ENCODE peak calls at places on chromosomes 5 and 9, in ten cellular contexts. S is NCI-H510A treated with DMSO at 0.1 percent for 48 hours; G is heart right ventricle; K is activated CD4-positive, alpha-beta T cell treated with anti-CD3 and anti-CD28 coated beads, Interleukin-2, amount 50 U/mL, for 1 hour; B is ureter; O is astrocyte of the spinal cord; X is NCI-H748 treated with DMSO at 0.1 percent for 48 hours; E is Right ventricle myocardium inferior; U is retina; W is GM20000. L is an unnamed sample.

GRCh38 chr9:137162505-137163100 is 7.2 kb downstream of the LRRC26 start:
- DNase-seq in S (no peak), G (no peak), K (no peak), B (no peak), O (no peak), X (no peak), E (no peak), U (no peak), W (peak), L (no peak)

GRCh38 chr9:12699529-12699928 is 6.3 kb downstream of the TYRP1 start:
- DNase-seq in S (no peak), G (no peak), K (no peak), B (no peak), O (peak), X (no peak), E (no peak), U (no peak), W (no peak), L (no peak)

GRCh38 chr5:35598707-35599370 is 18.8 kb upstream of the SPEF2 start:
- DNase-seq in S (no peak), G (no peak), K (no peak), B (no peak), O (no peak), X (no peak), E (no peak), U (no peak), W (no peak), L (no peak)

GRCh38 chr9:109975574-109976327 is 195.8 kb downstream of the PALM2AKAP2 start:
- DNase-seq in S (no peak), G (no peak), K (no peak), B (no peak), O (peak), X (no peak), E (no peak), U (no peak), W (no peak), L (no peak)

GRCh38 chr5:140855772-140856674 is at the start of gene PCDHA10:
- DNase-seq in S (peak), G (no peak), K (no peak), B (no peak), O (peak), X (no peak), E (no peak), U (peak), W (no peak), L (no peak)

GRCh38 chr5:175681045-175681974 is 23.4 kb downstream of the HRH2 start:
- DNase-seq in S (no peak), G (no peak), K (no peak), B (no peak), O (no peak), X (no peak), E (no peak), U (no peak), W (no peak), L (no peak)

GRCh38 chr9:114366334-114367128 is 21.3 kb downstream of the AKNA start:
- DNase-seq in S (no peak), G (no peak), K (peak), B (no peak), O (peak), X (no peak), E (no peak), U (no peak), W (peak), L (no peak)

GRCh38 chr5:37926732-37927131 is 86.9 kb upstream of the GDNF start:
- DNase-seq in S (no peak), G (no peak), K (no peak), B (no peak), O (no peak), X (no peak), E (no peak), U (no peak), W (no peak), L (no peak)

GRCh38 chr5:161660806-161661205 is 24.7 kb upstream of the GABRA6 start:
- DNase-seq in S (no peak), G (no peak), K (no peak), B (no peak), O (no peak), X (no peak), E (peak), U (no peak), W (no peak), L (no peak)

GRCh38 chr5:45277860-45278259 is 418.3 kb downstream of the HCN1 start:
- DNase-seq in S (no peak), G (no peak), K (no peak), B (no peak), O (no peak), X (no peak), E (no peak), U (no peak), W (no peak), L (no peak)

GRCh38 chr9:104885818-104886709 is 41.9 kb downstream of the ABCA1 start:
- DNase-seq in S (no peak), G (no peak), K (no peak), B (no peak), O (no peak), X (no peak), E (no peak), U (no peak), W (no peak), L (no peak)

GRCh38 chr9:108963459-108964143 is 29.4 kb downstream of the ABITRAM start:
- DNase-seq in S (no peak), G (no peak), K (no peak), B (peak), O (peak), X (no peak), E (no peak), U (no peak), W (no peak), L (no peak)

GRCh38 chr5:61886214-61886613 is 419.8 kb upstream of the KIF2A start:
- DNase-seq in S (no peak), G (no peak), K (no peak), B (no peak), O (no peak), X (no peak), E (no peak), U (no peak), W (no peak), L (no peak)

GRCh38 chr5:134944630-134945029 is 23.1 kb upstream of the CATSPER3 start:
- DNase-seq in S (no peak), G (no peak), K (no peak), B (no peak), O (no peak), X (no peak), E (no peak), U (no peak), W (no peak), L (no peak)

GRCh38 chr9:18142964-18143363 is 331.0 kb upstream of the ADAMTSL1 start:
- DNase-seq in S (no peak), G (no peak), K (no peak), B (no peak), O (no peak), X (no peak), E (no peak), U (no peak), W (no peak), L (no peak)

GRCh38 chr5:82399111-82399510 is 121.0 kb upstream of the RPS23 start:
- DNase-seq in S (no peak), G (no peak), K (no peak), B (no peak), O (no peak), X (no peak), E (no peak), U (no peak), W (no peak), L (no peak)

GRCh38 chr5:179623906-179624741 is 653 bp upstream of the HNRNPH1 start:
- DNase-seq in S (no peak), G (no peak), K (peak), B (peak), O (peak), X (no peak), E (peak), U (no peak), W (peak), L (peak)

GRCh38 chr9:124855944-124856773 is 2.9 kb downstream of the WDR38 start:
- DNase-seq in S (no peak), G (no peak), K (no peak), B (no peak), O (no peak), X (no peak), E (no peak), U (no peak), W (no peak), L (no peak)

GRCh38 chr5:174482549-174482948 is 241.8 kb upstream of the MSX2 start:
- DNase-seq in S (peak), G (no peak), K (no peak), B (no peak), O (no peak), X (peak), E (no peak), U (peak), W (no peak), L (no peak)

GRCh38 chr5:101153526-101153925 is 250.4 kb upstream of the ST8SIA4 start:
- DNase-seq in S (no peak), G (no peak), K (no peak), B (no peak), O (no peak), X (no peak), E (no peak), U (no peak), W (no peak), L (no peak)

GRCh38 chr5:96936431-96937221 is 746 bp downstream of the LNPEP start:
- DNase-seq in S (no peak), G (peak), K (peak), B (peak), O (peak), X (no peak), E (peak), U (peak), W (peak), L (no peak)

GRCh38 chr9:133952598-133953550 is 39.2 kb downstream of the VAV2 start:
- DNase-seq in S (no peak), G (peak), K (no peak), B (no peak), O (no peak), X (no peak), E (peak), U (no peak), W (no peak), L (no peak)

GRCh38 chr5:72307573-72307967 is 12.5 kb downstream of the MRPS27 start:
- DNase-seq in S (peak), G (no peak), K (no peak), B (no peak), O (no peak), X (no peak), E (no peak), U (no peak), W (no peak), L (no peak)

GRCh38 chr9:117687532-117687931 is 16.7 kb upstream of the TLR4 start:
- DNase-seq in S (no peak), G (no peak), K (no peak), B (no peak), O (no peak), X (peak), E (no peak), U (no peak), W (no peak), L (no peak)

GRCh38 chr5:176548967-176549444 is at the start of gene CDHR2:
- DNase-seq in S (no peak), G (no peak), K (no peak), B (no peak), O (no peak), X (no peak), E (peak), U (no peak), W (no peak), L (no peak)

GRCh38 chr9:127568971-127569818 is 42.9 kb upstream of the STXBP1 start:
- DNase-seq in S (peak), G (peak), K (peak), B (peak), O (peak), X (peak), E (peak), U (peak), W (peak), L (no peak)

GRCh38 chr5:134440185-134440755 is 28.6 kb upstream of the CDKN2AIPNL start:
- DNase-seq in S (no peak), G (no peak), K (no peak), B (no peak), O (no peak), X (no peak), E (no peak), U (no peak), W (no peak), L (no peak)

GRCh38 chr5:43207601-43208000 is 15.6 kb downstream of the NIM1K start:
- DNase-seq in S (no peak), G (no peak), K (no peak), B (no peak), O (peak), X (no peak), E (no peak), U (no peak), W (no peak), L (no peak)

GRCh38 chr9:134716067-134716466 is 74.5 kb downstream of the COL5A1 start:
- DNase-seq in S (no peak), G (no peak), K (no peak), B (no peak), O (no peak), X (no peak), E (peak), U (no peak), W (no peak), L (no peak)

GRCh38 chr5:69312459-69313160 is 20.0 kb downstream of the CCDC125 start:
- DNase-seq in S (no peak), G (no peak), K (no peak), B (no peak), O (no peak), X (no peak), E (no peak), U (no peak), W (no peak), L (no peak)